ENCODE peak calls at places on chromosomes 11 and 22, in four cellular contexts. V is lower lobe of right lung, I is tibial artery, S is colonic mucosa. P is an unnamed sample.
A peak's percentile ranks its signal among the peaks of the same experiment; 100 is the strongest.

GRCh38 chr11:125999234-125999880 is 53.5 kb downstream of the VSIG10L2 start:
- DNase-seq in V (no peak), I (no peak), S (no peak), P (no peak)

GRCh38 chr11:68927280-68928107 is 23.8 kb downstream of the IGHMBP2 start:
- DNase-seq in V (no peak), I (no peak), S (no peak), P (no peak)

GRCh38 chr11:33936745-33937612 is 45.1 kb upstream of the LMO2 start:
- DNase-seq in V (no peak), I (peak; percentile 88), S (peak; percentile 30), P (peak; percentile 50)

GRCh38 chr22:33180371-33180770 is 122.2 kb upstream of the SYN3 start:
- DNase-seq in V (no peak), I (no peak), S (no peak), P (no peak)

GRCh38 chr11:2930705-2931415 is 1.6 kb upstream of the PHLDA2 start:
- DNase-seq in V (peak; percentile 90), I (peak; percentile 78), S (peak; percentile 95), P (peak; percentile 52)

GRCh38 chr11:125214466-125215204 is 50.1 kb downstream of the PKNOX2 start:
- DNase-seq in V (no peak), I (no peak), S (no peak), P (no peak)

GRCh38 chr11:111527279-111527678 is 12.7 kb downstream of the HOATZ start:
- DNase-seq in V (no peak), I (no peak), S (no peak), P (no peak)

GRCh38 chr11:63858628-63859550 is 20.0 kb downstream of the MARK2 start:
- DNase-seq in V (no peak), I (no peak), S (peak; percentile 51), P (no peak)

GRCh38 chr22:37431811-37432707 is 4.8 kb upstream of the ELFN2 start:
- DNase-seq in V (no peak), I (no peak), S (no peak), P (peak; percentile 98)

GRCh38 chr11:3043315-3043871 is 13.8 kb downstream of the CARS1 start:
- DNase-seq in V (no peak), I (peak; percentile 97), S (no peak), P (no peak)

GRCh38 chr11:63489879-63490278 is 1.1 kb downstream of the PLAAT5 start:
- DNase-seq in V (no peak), I (no peak), S (no peak), P (no peak)

GRCh38 chr22:36184433-36185035 is 17.1 kb downstream of the APOL4 start:
- DNase-seq in V (no peak), I (no peak), S (no peak), P (no peak)

GRCh38 chr11:66878554-66878953 is 21.7 kb downstream of the LRFN4 start:
- DNase-seq in V (no peak), I (peak; percentile 63), S (no peak), P (no peak)

GRCh38 chr22:23696326-23696851 is 5.6 kb downstream of the RGL4 start:
- DNase-seq in V (peak; percentile 66), I (no peak), S (no peak), P (no peak)

GRCh38 chr11:117822522-117823033 is 2.0 kb downstream of the FXYD2 start:
- DNase-seq in V (no peak), I (peak; percentile 53), S (no peak), P (no peak)

GRCh38 chr11:114179234-114179941 is 116.8 kb upstream of the NNMT start:
- DNase-seq in V (peak; percentile 84), I (peak; percentile 96), S (peak; percentile 79), P (no peak)

GRCh38 chr11:33723238-33723881 is 12.9 kb downstream of the CD59 start:
- DNase-seq in V (no peak), I (no peak), S (no peak), P (peak; percentile 95)

GRCh38 chr11:128500488-128500887 is 86.9 kb downstream of the ETS1 start:
- DNase-seq in V (no peak), I (no peak), S (no peak), P (no peak)
- H3K4me1 ChIP-seq in V (peaks cover 99% of the 10 kb centered on the region), I (peaks cover 86% of the 10 kb centered on the region), S (peaks cover 25% of the 10 kb centered on the region), P (peaks cover 50% of the 10 kb centered on the region)

GRCh38 chr11:48074425-48075181 is 94.2 kb downstream of the PTPRJ start:
- DNase-seq in V (no peak), I (no peak), S (no peak), P (no peak)

GRCh38 chr11:48077251-48077650 is 96.9 kb downstream of the PTPRJ start:
- DNase-seq in V (no peak), I (no peak), S (no peak), P (no peak)

GRCh38 chr11:48078661-48079060 is 98.3 kb downstream of the PTPRJ start:
- DNase-seq in V (no peak), I (no peak), S (no peak), P (no peak)

GRCh38 chr11:48075637-48076036 is 95.3 kb downstream of the PTPRJ start:
- DNase-seq in V (no peak), I (no peak), S (no peak), P (no peak)

DNA sequence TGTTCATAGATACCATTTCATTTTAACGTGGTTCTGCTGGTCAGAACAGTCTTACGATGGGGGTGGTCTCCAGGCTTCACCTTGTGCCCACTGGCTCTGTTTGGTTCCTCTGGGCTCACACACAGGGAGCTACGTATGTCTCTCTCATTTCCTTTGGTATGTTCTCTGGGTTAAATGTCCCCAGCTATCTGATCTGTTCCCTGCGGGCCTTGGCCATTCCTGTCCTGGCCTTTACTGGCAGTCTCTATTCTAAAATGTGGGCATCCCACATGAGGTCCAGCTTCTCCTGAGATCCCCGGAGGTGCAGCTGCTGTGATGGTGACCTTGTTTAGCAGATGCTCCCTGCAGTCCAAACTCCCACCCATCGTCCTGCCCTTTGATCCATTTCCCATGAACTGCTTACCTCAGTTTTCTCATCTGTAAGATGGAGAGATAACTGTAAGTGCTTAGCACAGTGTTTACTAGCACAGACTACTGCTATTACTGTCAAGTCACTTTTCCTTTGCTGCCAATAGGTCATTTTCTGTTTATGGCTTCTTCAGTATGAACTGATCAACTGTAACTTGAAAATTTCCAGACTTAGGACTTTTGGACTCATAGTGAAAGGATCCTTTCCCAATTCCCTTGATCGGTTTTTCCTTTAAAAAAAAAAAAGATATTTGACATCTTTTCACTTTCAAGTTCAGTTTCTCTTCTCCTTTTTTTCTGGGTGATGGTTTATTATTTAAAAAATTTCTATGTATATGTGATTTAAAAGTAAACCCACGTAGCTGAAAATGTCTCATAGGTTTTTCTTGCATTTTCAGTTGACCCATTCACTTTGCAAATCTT is 92.9 kb downstream of the PTPRJ start:
- DNase-seq in V (no peak), I (no peak), S (no peak), P (no peak)
- H3K27ac ChIP-seq in V (no peak overlapping the region), I (no peak overlapping the region), S (no peak overlapping the region), P (no peak overlapping the region)

GRCh38 chr11:89660234-89660633 is 49.9 kb upstream of the TRIM77 start:
- DNase-seq in V (no peak), I (no peak), S (no peak), P (no peak)
- H3K4me1 ChIP-seq in V (no peaks in the 10 kb centered on the region), I (no peaks in the 10 kb centered on the region), S (no peaks in the 10 kb centered on the region), P (no peaks in the 10 kb centered on the region)

GRCh38 chr11:61829806-61830205 is 1.7 kb downstream of the FADS2 start:
- DNase-seq in V (no peak), I (no peak), S (no peak), P (no peak)

GRCh38 chr11:61830318-61831105 is 2.4 kb downstream of the FADS2 start:
- DNase-seq in V (no peak), I (no peak), S (no peak), P (no peak)

GRCh38 chr11:61827573-61828378 is at the start of gene FADS2:
- DNase-seq in V (peak; percentile 94), I (peak; percentile 98), S (peak; percentile 78), P (peak; percentile 73)

GRCh38 chr11:61828379-61828628 is 204 bp downstream of the FADS2 start:
- DNase-seq in V (no peak), I (no peak), S (no peak), P (no peak)

DNA sequence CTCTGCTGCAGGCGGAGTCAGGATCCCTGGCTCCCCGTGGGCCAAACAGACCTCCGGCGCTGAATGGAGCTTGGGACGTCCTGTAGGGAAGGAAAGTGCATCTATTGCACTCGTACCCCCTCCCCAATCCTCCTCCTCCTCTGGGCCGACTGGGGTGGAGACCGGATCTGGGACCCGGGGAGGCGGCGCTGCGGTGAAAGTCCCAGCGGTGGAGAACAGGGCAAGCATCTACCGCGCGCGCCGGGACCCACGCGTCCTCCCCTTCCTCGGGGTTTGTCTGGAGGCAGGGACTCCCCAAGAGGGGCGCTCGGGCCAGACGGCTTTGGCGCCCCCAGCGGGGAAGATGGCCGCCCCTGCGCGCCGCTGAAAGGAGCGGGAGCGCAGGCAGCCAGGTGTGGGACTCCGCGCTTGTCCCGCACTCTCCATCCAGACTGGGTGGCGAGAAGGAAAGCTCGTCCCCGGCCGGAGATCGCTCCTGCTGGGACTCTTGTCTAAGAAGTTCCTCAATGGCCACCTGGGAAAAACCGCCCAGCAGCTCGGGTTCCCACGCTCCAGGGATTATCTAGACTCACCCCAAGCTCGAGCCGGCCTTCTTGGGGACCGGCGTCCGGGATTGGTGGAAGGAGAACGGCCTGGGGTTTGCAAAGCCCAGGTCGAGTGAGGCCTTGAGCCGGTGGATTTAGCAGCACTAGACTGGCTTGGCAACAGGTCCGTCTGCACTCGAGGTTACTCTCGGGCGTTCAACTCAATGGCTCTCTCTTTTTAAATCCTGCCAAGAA is 718 bp downstream of the FADS2 start:
- DNase-seq in V (peak; percentile 62), I (peak; percentile 88), S (peak; percentile 30), P (peak; percentile 34)
- H3K27ac ChIP-seq in V (peak overlapping the region; percentile 85), I (peak overlapping the region; percentile 83), S (peak overlapping the region; percentile 60), P (peak overlapping the region; percentile 89)

DNA sequence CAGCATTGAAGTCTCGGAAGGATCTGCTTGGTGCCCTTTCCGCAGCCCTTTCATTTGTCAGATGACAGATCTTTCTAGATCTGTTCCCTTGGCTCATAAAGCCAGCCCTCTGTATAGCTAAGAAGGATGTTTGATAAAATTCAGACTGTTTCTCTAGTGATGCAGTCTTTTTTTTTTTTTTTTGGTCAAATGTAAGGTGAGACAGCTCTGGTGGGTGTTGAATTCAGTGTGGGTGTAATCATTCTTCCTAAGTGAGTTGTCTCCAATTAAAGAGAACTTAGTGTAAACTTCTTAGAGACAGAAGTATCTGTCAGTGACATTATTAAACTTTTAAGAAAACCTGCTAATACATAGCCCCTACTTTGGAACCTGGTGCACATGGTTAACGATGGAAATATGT is 53.3 kb downstream of the AAMDC start:
- DNase-seq in V (no peak), I (no peak), S (no peak), P (no peak)
- H3K4me1 ChIP-seq in V (no peaks in the 10 kb centered on the region), I (no peaks in the 10 kb centered on the region), S (no peaks in the 10 kb centered on the region), P (peaks cover 10% of the 10 kb centered on the region)

DNA sequence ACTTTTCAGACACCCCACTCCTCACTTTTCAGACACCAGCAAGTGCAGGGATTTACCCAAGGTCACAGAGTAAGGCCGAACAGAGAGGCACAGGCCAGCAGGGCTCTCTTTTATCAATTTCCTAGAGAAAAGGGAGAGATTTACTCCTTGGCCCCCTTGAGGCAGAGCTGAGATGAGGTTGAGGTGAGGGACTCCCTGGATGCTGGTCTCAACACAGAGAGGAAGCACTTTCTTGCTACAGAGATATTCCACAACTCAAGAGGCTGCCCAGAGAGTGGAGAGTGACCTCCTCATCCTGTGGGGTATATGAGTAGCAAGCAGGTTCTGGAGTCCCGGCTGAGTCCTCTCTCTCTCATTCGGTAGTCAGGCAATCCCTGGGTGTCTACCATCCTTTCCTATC is 2.0 kb upstream of the ARHGEF17 start:
- DNase-seq in V (no peak), I (no peak), S (no peak), P (no peak)
- H3K27ac ChIP-seq in V (no peak overlapping the region), I (no peak overlapping the region), S (no peak overlapping the region), P (no peak overlapping the region)

GRCh38 chr11:73330569-73331093 is 22.6 kb downstream of the ARHGEF17 start:
- DNase-seq in V (no peak), I (no peak), S (no peak), P (no peak)
- H3K4me1 ChIP-seq in V (peaks cover 68% of the 10 kb centered on the region), I (peaks cover 94% of the 10 kb centered on the region), S (no peaks in the 10 kb centered on the region), P (no peaks in the 10 kb centered on the region)

GRCh38 chr22:20024225-20025087 is 3.5 kb downstream of the TANGO2 start:
- DNase-seq in V (no peak), I (peak; percentile 60), S (no peak), P (no peak)
- H3K27ac ChIP-seq in V (no peak overlapping the region), I (no peak overlapping the region), S (no peak overlapping the region), P (no peak overlapping the region)

P was measured in foreskin keratinocyte.